ENCODE peak calls at places on chromosomes 12 and 14, in six cellular contexts. Y is left kidney; G is GM20000; M is GM06990; W is IMR-90; D is activated CD4-positive, alpha-beta T cell treated with anti-CD3 and anti-CD28 coated beads, Interleukin-2, amount 10 ng/mL, durations not matched to agents 7 days and 5 days. P is an unnamed sample.

GRCh38 chr12:109927622-109928021 is 27.5 kb downstream of the TCHP start:
- DNase-seq in M (no peak), D (peak; percentile 53), G (peak; percentile 54), Y (peak; percentile 51), W (peak; percentile 41), P (peak; percentile 71)

GRCh38 chr12:124458220-124458991 is 109.0 kb downstream of the NCOR2 start:
- DNase-seq in G (no peak), D (no peak), Y (no peak), M (no peak), W (no peak), P (no peak)

GRCh38 chr14:68144051-68144681 is 324.6 kb downstream of the RAD51B start:
- DNase-seq in Y (no peak), G (no peak), M (no peak), W (peak; percentile 11), D (no peak), P (no peak)

GRCh38 chr14:24576178-24576577 is at the start of gene CTSG:
- DNase-seq in G (no peak), W (no peak), Y (no peak), D (no peak), M (no peak), P (no peak)

GRCh38 chr12:124925117-124925516 is 10.7 kb upstream of the UBC start:
- DNase-seq in Y (no peak), M (no peak), D (no peak), G (no peak), W (no peak), P (no peak)

GRCh38 chr14:97219356-97220017 is 422.3 kb downstream of the VRK1 start:
- DNase-seq in W (no peak), Y (peak; percentile 13), G (no peak), D (no peak), M (no peak), P (no peak)

GRCh38 chr12:77377116-77377515 is 311.7 kb upstream of the E2F7 start:
- DNase-seq in D (no peak), Y (no peak), M (no peak), G (no peak), W (peak; percentile 5), P (peak; percentile 25)

GRCh38 chr14:90717916-90718315 is 98.3 kb downstream of the TTC7B start:
- DNase-seq in Y (no peak), G (no peak), D (no peak), W (peak; percentile 63), M (no peak), P (no peak)

GRCh38 chr12:74105434-74105833 is 432.2 kb upstream of the ATXN7L3B start:
- DNase-seq in G (no peak), M (no peak), D (no peak), Y (no peak), W (no peak), P (no peak)

GRCh38 chr14:60646202-60646886 is 2.9 kb downstream of the SIX1 start:
- DNase-seq in M (no peak), Y (peak; percentile 64), D (no peak), W (no peak), G (peak; percentile 23), P (no peak)

GRCh38 chr12:78101946-78102635 is 271.4 kb downstream of the NAV3 start:
- DNase-seq in W (no peak), G (no peak), M (no peak), Y (no peak), D (no peak), P (peak; percentile 51)

GRCh38 chr14:85688024-85688423 is 158.1 kb downstream of the FLRT2 start:
- DNase-seq in M (no peak), Y (no peak), D (no peak), W (peak; percentile 31), G (no peak), P (no peak)

GRCh38 chr12:117119592-117120198 is 20.5 kb upstream of the TESC start:
- DNase-seq in W (no peak), D (peak; percentile 45), G (peak; percentile 65), Y (peak; percentile 72), M (no peak), P (peak; percentile 70)

GRCh38 chr12:107522692-107523477 is 162.7 kb upstream of the PWP1 start:
- DNase-seq in D (no peak), Y (peak; percentile 26), W (no peak), M (no peak), G (no peak), P (peak; percentile 67)

GRCh38 chr12:79597910-79598309 is 92.9 kb downstream of the PAWR start:
- DNase-seq in M (no peak), G (no peak), Y (no peak), W (peak; percentile 15), D (no peak), P (no peak)

P was measured in SK-MEL-5.